ENCODE peak calls at places on chromosomes 6 and 20, in six cellular contexts. P is A673, J is K562, M is gastrocnemius medialis, D is cardiac muscle cell, H is tibial artery. L is an unnamed sample.

GRCh38 chr6:164014716-164015484 is 600.4 kb downstream of the QKI start:
- DNase-seq in P (no peak), J (no peak), M (no peak), D (no peak), H (no peak), L (no peak)

GRCh38 chr6:141421378-141421777 is 711.3 kb upstream of the GJE1 start:
- DNase-seq in P (no peak), J (no peak), M (peak; percentile 32), D (peak; percentile 66), H (no peak), L (no peak)

GRCh38 chr6:6169141-6169540 is 151.3 kb downstream of the F13A1 start:
- DNase-seq in P (no peak), J (no peak), M (no peak), D (no peak), H (no peak), L (no peak)

GRCh38 chr6:79391511-79391910 is 145.7 kb downstream of the LCA5 start:
- DNase-seq in P (no peak), J (no peak), M (no peak), D (no peak), H (no peak), L (no peak)

GRCh38 chr6:125797120-125797933 is 6.6 kb downstream of the NCOA7 start:
- DNase-seq in P (no peak), J (no peak), M (no peak), D (no peak), H (no peak), L (no peak)

GRCh38 chr6:1705183-1705582 is 95.5 kb downstream of the FOXC1 start:
- DNase-seq in P (no peak), J (no peak), M (no peak), D (no peak), H (no peak), L (no peak)

GRCh38 chr20:51272392-51272791 is 249.5 kb upstream of the KCNG1 start:
- DNase-seq in P (peak; percentile 57), J (no peak), M (no peak), D (peak; percentile 70), H (no peak), L (peak; percentile 35)

GRCh38 chr20:58420798-58421496 is 31.9 kb downstream of the VAPB start:
- DNase-seq in P (no peak), J (peak; percentile 18), M (no peak), D (peak; percentile 62), H (no peak), L (no peak)

GRCh38 chr6:108875161-108875555 is 26.9 kb downstream of the ARMC2 start:
- DNase-seq in P (no peak), J (no peak), M (no peak), D (no peak), H (no peak), L (no peak)

GRCh38 chr6:156729248-156729647 is 47.9 kb upstream of the ARID1B start:
- DNase-seq in P (no peak), J (no peak), M (no peak), D (peak; percentile 26), H (no peak), L (peak; percentile 32)

GRCh38 chr20:53769041-53769440 is 175.4 kb upstream of the ZNF217 start:
- DNase-seq in P (no peak), J (no peak), M (no peak), D (peak; percentile 19), H (no peak), L (no peak)

GRCh38 chr20:4592316-4593148 is 129.2 kb upstream of the PRND start:
- DNase-seq in P (peak; percentile 88), J (peak; percentile 72), M (no peak), D (peak; percentile 53), H (no peak), L (peak; percentile 60)
- H3K4me3 ChIP-seq in P (peak overlapping the region; percentile 41), J (no peak overlapping the region), M (peak overlapping the region; percentile 29), D (no peak overlapping the region), H (peak overlapping the region; percentile 42), L (no peak overlapping the region)

DNA sequence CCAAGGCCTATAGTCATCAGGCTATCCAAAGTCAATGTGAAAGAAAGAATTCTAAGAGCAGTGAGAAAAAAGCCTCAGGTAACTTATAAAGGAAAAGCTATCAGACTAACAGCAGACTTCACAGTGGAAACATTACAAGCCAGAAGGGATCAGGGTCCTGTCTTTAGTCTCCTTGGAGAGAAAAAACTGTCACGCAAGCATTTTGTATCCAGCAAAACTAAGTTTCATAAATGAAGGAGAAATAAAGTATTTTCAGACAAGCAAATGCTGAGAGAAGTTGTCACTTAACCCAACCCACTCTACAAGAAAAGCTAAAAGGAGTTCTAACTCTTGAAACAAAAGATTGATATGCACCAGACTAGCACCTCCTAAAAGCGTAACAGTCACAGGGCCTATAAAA is 28.1 kb downstream of the CITED2 start:
- DNase-seq in P (no peak), J (no peak), M (no peak), D (no peak), H (no peak), L (no peak)
- H3K4me3 ChIP-seq in P (no peak overlapping the region), J (no peak overlapping the region), M (no peak overlapping the region), D (no peak overlapping the region), H (no peak overlapping the region), L (no peak overlapping the region)

DNA sequence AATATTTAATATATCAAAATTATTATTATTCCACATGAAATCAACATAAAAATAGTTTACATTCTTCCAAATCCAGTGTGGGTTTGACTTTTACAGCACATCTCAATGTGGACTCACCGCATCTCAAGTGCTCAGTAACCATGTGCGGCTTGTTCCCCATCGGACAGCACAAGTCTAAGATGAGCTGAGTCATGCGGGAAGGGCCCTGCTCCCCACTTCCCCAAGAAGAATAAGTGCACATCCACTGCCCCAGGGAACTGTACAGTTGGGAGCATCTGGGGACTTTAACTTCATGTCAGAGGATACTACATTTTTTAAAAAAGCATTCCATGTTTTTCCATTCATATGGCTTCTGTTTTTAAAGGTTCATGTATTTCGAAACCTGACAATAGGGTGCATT is 325.6 kb downstream of the BTBD3 start:
- DNase-seq in P (no peak), J (no peak), M (no peak), D (no peak), H (no peak), L (peak; percentile 55)
- H3K4me3 ChIP-seq in P (no peak overlapping the region), J (no peak overlapping the region), M (no peak overlapping the region), D (no peak overlapping the region), H (no peak overlapping the region), L (no peak overlapping the region)

DNA sequence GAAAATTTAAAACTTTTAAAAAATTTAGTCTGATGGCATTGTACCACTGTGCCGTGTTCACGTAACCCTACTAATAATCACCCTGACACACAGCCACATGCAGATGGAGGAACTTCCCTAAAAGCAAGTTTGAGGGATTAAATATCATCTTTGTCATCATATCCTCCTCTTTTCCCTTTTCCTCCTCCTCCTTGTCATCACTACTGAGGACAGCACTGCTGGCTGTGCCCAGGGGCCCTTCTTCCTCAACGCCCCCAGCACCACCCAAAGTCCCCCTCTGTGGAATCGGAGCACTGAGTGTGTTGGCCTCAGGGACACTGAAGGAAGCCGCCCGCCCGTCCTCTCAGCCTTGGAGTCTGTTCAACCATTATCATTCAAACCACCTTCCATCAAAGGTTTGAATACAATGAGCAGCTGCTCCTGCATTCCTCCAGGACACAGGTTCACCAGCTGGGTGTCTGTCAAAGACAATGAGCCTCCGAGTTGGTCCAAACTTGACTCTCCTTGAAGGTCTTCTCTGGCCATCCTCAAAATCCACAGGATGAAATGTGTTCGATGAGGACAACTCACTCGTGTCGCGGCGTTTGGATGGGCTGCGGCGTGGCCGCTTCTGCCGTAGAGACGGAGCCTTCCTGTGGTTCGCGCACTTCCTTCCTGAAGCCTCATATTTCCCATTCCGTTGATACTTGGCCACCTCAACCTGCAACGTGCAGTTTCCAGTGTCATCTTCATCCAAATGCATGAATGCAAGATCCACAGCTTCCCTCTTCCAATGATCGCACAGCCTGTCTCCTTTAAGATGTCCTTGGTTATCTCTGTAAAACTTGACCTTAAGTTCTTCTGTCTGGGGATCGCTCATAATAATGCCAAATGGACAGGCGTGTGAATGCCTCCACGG is 23.3 kb downstream of the NQO2 start:
- DNase-seq in P (peak; percentile 57), J (no peak), M (no peak), D (no peak), H (no peak), L (peak; percentile 72)
- H3K4me3 ChIP-seq in P (peak overlapping the region; percentile 58), J (peak overlapping the region; percentile 75), M (peak overlapping the region; percentile 75), D (no peak overlapping the region), H (peak overlapping the region; percentile 62), L (peak overlapping the region; percentile 90)

L was measured in NB4.